ENCODE peak calls at places on chromosomes 4 and X, in six cellular contexts. M is Right ventricle myocardium superior; O is AG09319; F is retinal pigment epithelial cell; I is activated CD4-positive, alpha-beta T cell treated with anti-CD3 and anti-CD28 coated beads, Interleukin-2, amount 10 ng/mL, durations not matched to agents 7 days and 5 days; B is kidney glomerular epithelial cell. V is an unnamed sample.
A peak's percentile ranks its signal among the peaks of the same experiment; 100 is the strongest.

GRCh38 chrX:106177106-106177981 is 9.2 kb downstream of the PWWP3B start:
- DNase-seq in M (peak; percentile 71), O (no peak), F (peak; percentile 5), I (no peak), B (no peak), V (peak; percentile 72)

GRCh38 chr4:55068522-55068921 is 56.9 kb downstream of the KDR start:
- DNase-seq in M (no peak), O (no peak), F (no peak), I (no peak), B (no peak), V (no peak)

GRCh38 chr4:100907465-100908454 is 389.9 kb upstream of the EMCN start:
- DNase-seq in M (no peak), O (no peak), F (no peak), I (no peak), B (no peak), V (no peak)

GRCh38 chr4:72314869-72315268 is 254.2 kb downstream of the ADAMTS3 start:
- DNase-seq in M (no peak), O (peak; percentile 72), F (peak; percentile 97), I (no peak), B (peak; percentile 32), V (no peak)

GRCh38 chrX:14032383-14032782 is 2.7 kb upstream of the GEMIN8 start:
- DNase-seq in M (no peak), O (no peak), F (no peak), I (peak; percentile 67), B (peak; percentile 29), V (peak; percentile 30)

GRCh38 chr4:125421547-125421946 is 106.8 kb downstream of the FAT4 start:
- DNase-seq in M (no peak), O (no peak), F (no peak), I (no peak), B (no peak), V (peak; percentile 3)

GRCh38 chrX:46575991-46576392 is 2.4 kb downstream of the CHST7 start:
- DNase-seq in M (peak; percentile 61), O (no peak), F (no peak), I (no peak), B (no peak), V (no peak)

GRCh38 chr4:35163189-35163588 is 1081.1 kb downstream of the ARAP2 start:
- DNase-seq in M (no peak), O (no peak), F (peak; percentile 72), I (no peak), B (no peak), V (no peak)

GRCh38 chrX:47293106-47293505 is 60.3 kb downstream of the USP11 start:
- DNase-seq in M (no peak), O (no peak), F (no peak), I (no peak), B (no peak), V (no peak)

GRCh38 chr4:142475663-142476062 is 370.4 kb downstream of the INPP4B start:
- DNase-seq in M (no peak), O (no peak), F (no peak), I (no peak), B (no peak), V (no peak)

GRCh38 chrX:49166914-49167739 is 4.6 kb downstream of the MAGIX start:
- DNase-seq in M (peak; percentile 85), O (no peak), F (no peak), I (peak; percentile 66), B (peak; percentile 58), V (no peak)

GRCh38 chr4:183919173-183919572 is 14.1 kb downstream of the STOX2 start:
- DNase-seq in M (peak; percentile 68), O (no peak), F (no peak), I (no peak), B (no peak), V (no peak)

GRCh38 chr4:165016971-165017370 is 14.8 kb upstream of the TRIM60 start:
- DNase-seq in M (no peak), O (no peak), F (no peak), I (no peak), B (no peak), V (no peak)

GRCh38 chrX:1535241-1536041 is 1.5 kb downstream of the P2RY8 start:
- DNase-seq in M (no peak), O (no peak), F (no peak), I (peak; percentile 61), B (no peak), V (no peak)

GRCh38 chrX:37818031-37818430 is 29.3 kb downstream of the DYNLT3 start:
- DNase-seq in M (no peak), O (no peak), F (no peak), I (no peak), B (no peak), V (no peak)

GRCh38 chr4:55887594-55887993 is 34.1 kb downstream of the EXOC1 start:
- DNase-seq in M (no peak), O (no peak), F (no peak), I (no peak), B (no peak), V (no peak)

GRCh38 chr4:1234296-1234695 is 14.6 kb downstream of the CTBP1 start:
- DNase-seq in M (peak; percentile 57), O (peak; percentile 63), F (no peak), I (no peak), B (no peak), V (no peak)

GRCh38 chr4:126405369-126405982 is 1090.7 kb downstream of the FAT4 start:
- DNase-seq in M (no peak), O (peak; percentile 3), F (no peak), I (no peak), B (no peak), V (peak; percentile 13)

GRCh38 chr4:39699676-39700409 is 1.9 kb downstream of the UBE2K start:
- DNase-seq in M (no peak), O (no peak), F (no peak), I (no peak), B (peak; percentile 20), V (no peak)

GRCh38 chr4:124028172-124028571 is 631.6 kb downstream of the SPRY1 start:
- DNase-seq in M (no peak), O (no peak), F (peak; percentile 90), I (no peak), B (no peak), V (no peak)

GRCh38 chrX:46279214-46279924 is 265.9 kb downstream of the ZNF674 start:
- DNase-seq in M (no peak), O (no peak), F (no peak), I (no peak), B (no peak), V (no peak)

GRCh38 chr4:149885896-149886295 is 70.3 kb upstream of the IQCM start:
- DNase-seq in M (no peak), O (no peak), F (peak; percentile 69), I (no peak), B (peak; percentile 90), V (no peak)

GRCh38 chr4:75235359-75235951 is 278.7 kb downstream of the RCHY1 start:
- DNase-seq in M (no peak), O (no peak), F (no peak), I (no peak), B (no peak), V (no peak)

GRCh38 chr4:184310171-184310567 is 92.5 kb upstream of the ENPP6 start:
- DNase-seq in M (no peak), O (no peak), F (no peak), I (peak; percentile 51), B (no peak), V (no peak)

GRCh38 chr4:20284990-20285389 is 33.3 kb downstream of the SLIT2 start:
- DNase-seq in M (no peak), O (no peak), F (no peak), I (no peak), B (peak; percentile 82), V (no peak)

GRCh38 chr4:168710353-168710946 is 213.6 kb downstream of the PALLD start:
- DNase-seq in M (no peak), O (peak; percentile 43), F (peak; percentile 37), I (peak; percentile 22), B (peak; percentile 53), V (no peak)

GRCh38 chrX:126701380-126701779 is 118.1 kb upstream of the PRR32 start:
- DNase-seq in M (no peak), O (no peak), F (no peak), I (no peak), B (no peak), V (no peak)

GRCh38 chr4:122383341-122383740 is 4.5 kb downstream of the ADAD1 start:
- DNase-seq in M (no peak), O (no peak), F (no peak), I (no peak), B (no peak), V (no peak)

GRCh38 chrX:110944793-110945466 is 149.3 kb upstream of the CHRDL1 start:
- DNase-seq in M (no peak), O (no peak), F (no peak), I (no peak), B (no peak), V (peak; percentile 57)

GRCh38 chr4:1541449-1542225 is 135.4 kb upstream of the NKX1-1 start:
- DNase-seq in M (peak; percentile 47), O (no peak), F (no peak), I (no peak), B (no peak), V (no peak)

GRCh38 chr4:15738877-15739276 is 36.0 kb downstream of the BST1 start:
- DNase-seq in M (no peak), O (no peak), F (no peak), I (no peak), B (no peak), V (no peak)

GRCh38 chr4:54802336-54802735 is 144.6 kb downstream of the KIT start:
- DNase-seq in M (no peak), O (no peak), F (no peak), I (no peak), B (no peak), V (no peak)

GRCh38 chrX:74925210-74926088 is at the start of gene NEXMIF:
- DNase-seq in M (peak; percentile 41), O (no peak), F (no peak), I (peak; percentile 24), B (no peak), V (peak; percentile 68)

GRCh38 chrX:96182366-96182765 is 502.3 kb upstream of the DIAPH2 start:
- DNase-seq in M (no peak), O (no peak), F (peak; percentile 21), I (no peak), B (peak; percentile 13), V (no peak)

GRCh38 chr4:61541474-61541873 is 341.3 kb downstream of the ADGRL3 start:
- DNase-seq in M (no peak), O (no peak), F (no peak), I (no peak), B (peak; percentile 48), V (no peak)

GRCh38 chr4:1748465-1748995 is 27.2 kb downstream of the TACC3 start:
- DNase-seq in M (peak; percentile 82), O (no peak), F (no peak), I (peak; percentile 85), B (peak; percentile 51), V (peak; percentile 39)

GRCh38 chrX:69216911-69217310 is 51.7 kb upstream of the PJA1 start:
- DNase-seq in M (peak; percentile 43), O (no peak), F (no peak), I (no peak), B (no peak), V (no peak)